ENCODE peak calls at places on chromosomes 4 and X, in eight cellular contexts. C is iPS DF 6.9, L is heart right ventricle, X is stomach, J is A549, B is keratinocyte, U is breast epithelium, W is RWPE2. I is an unnamed sample.

GRCh38 chrX:154411981-154412340 is 622 bp downstream of the TAFAZZIN start:
- DNase-seq in C (no peak), L (peak; percentile 53), X (peak; percentile 67), J (peak; percentile 67), B (no peak), U (peak; percentile 63), W (no peak), I (peak; percentile 73)

GRCh38 chr4:164304240-164304639 is 449.7 kb upstream of the SMIM31 start:
- DNase-seq in C (no peak), L (no peak), X (no peak), J (no peak), B (no peak), U (no peak), W (no peak), I (no peak)

GRCh38 chr4:155889036-155889793 is 14.3 kb upstream of the TDO2 start:
- DNase-seq in C (no peak), L (no peak), X (no peak), J (peak; percentile 9), B (no peak), U (no peak), W (no peak), I (no peak)

GRCh38 chr4:101280866-101281600 is 66.3 kb downstream of the PPP3CA start:
- DNase-seq in C (no peak), L (no peak), X (no peak), J (no peak), B (no peak), U (no peak), W (no peak), I (no peak)

GRCh38 chrX:113594504-113594903 is 753.9 kb upstream of the AMOT start:
- DNase-seq in C (no peak), L (no peak), X (no peak), J (no peak), B (no peak), U (no peak), W (no peak), I (no peak)

GRCh38 chr4:121256346-121256745 is 92.2 kb upstream of the TNIP3 start:
- DNase-seq in C (no peak), L (no peak), X (no peak), J (no peak), B (no peak), U (no peak), W (no peak), I (no peak)

GRCh38 chr4:80196259-80197131 is 808 bp upstream of the PRDM8 start:
- DNase-seq in C (no peak), L (no peak), X (no peak), J (no peak), B (no peak), U (no peak), W (no peak), I (no peak)

GRCh38 chr4:41438564-41438963 is 99.4 kb upstream of the LIMCH1 start:
- DNase-seq in C (no peak), L (no peak), X (no peak), J (peak; percentile 33), B (no peak), U (no peak), W (peak; percentile 72), I (no peak)

GRCh38 chrX:131081772-131082755 is 23.9 kb downstream of the ARHGAP36 start:
- DNase-seq in C (no peak), L (no peak), X (no peak), J (no peak), B (no peak), U (no peak), W (no peak), I (no peak)

GRCh38 chr4:100823066-100823992 is 305.5 kb upstream of the EMCN start:
- DNase-seq in C (no peak), L (no peak), X (no peak), J (peak; percentile 39), B (peak; percentile 66), U (no peak), W (no peak), I (no peak)

GRCh38 chr4:167775374-167775773 is 317.0 kb upstream of the ANXA10 start:
- DNase-seq in C (no peak), L (no peak), X (no peak), J (no peak), B (no peak), U (no peak), W (no peak), I (no peak)

GRCh38 chrX:3743821-3744439 is 30.5 kb upstream of the PRKX start:
- DNase-seq in C (no peak), L (no peak), X (no peak), J (no peak), B (no peak), U (no peak), W (no peak), I (no peak)

GRCh38 chr4:124810814-124811213 is 98.3 kb upstream of the ANKRD50 start:
- DNase-seq in C (no peak), L (no peak), X (no peak), J (no peak), B (no peak), U (no peak), W (no peak), I (no peak)

GRCh38 chrX:40062525-40063193 is 35.1 kb downstream of the BCOR start:
- DNase-seq in C (no peak), L (no peak), X (no peak), J (no peak), B (no peak), U (no peak), W (no peak), I (no peak)

GRCh38 chr4:4409416-4410115 is 22.7 kb downstream of the NSG1 start:
- DNase-seq in C (no peak), L (no peak), X (no peak), J (no peak), B (no peak), U (no peak), W (no peak), I (no peak)

GRCh38 chr4:185086053-185086452 is 57.0 kb upstream of the SLC25A4 start:
- DNase-seq in C (no peak), L (no peak), X (no peak), J (no peak), B (no peak), U (no peak), W (no peak), I (no peak)

GRCh38 chrX:73851014-73852009 is 288.3 kb downstream of the CHIC1 start:
- DNase-seq in C (no peak), L (no peak), X (peak; percentile 87), J (no peak), B (peak; percentile 78), U (peak; percentile 96), W (no peak), I (no peak)

GRCh38 chr4:37666625-37667071 is 19.5 kb downstream of the RELL1 start:
- DNase-seq in C (no peak), L (no peak), X (peak; percentile 77), J (peak; percentile 87), B (peak; percentile 75), U (peak; percentile 42), W (peak; percentile 83), I (peak; percentile 75)

GRCh38 chrX:70437011-70437410 is 7.6 kb upstream of the DLG3 start:
- DNase-seq in C (no peak), L (no peak), X (no peak), J (no peak), B (no peak), U (no peak), W (no peak), I (no peak)

GRCh38 chr4:164571593-164572385 is 182.1 kb upstream of the SMIM31 start:
- DNase-seq in C (no peak), L (no peak), X (no peak), J (no peak), B (no peak), U (no peak), W (no peak), I (no peak)

GRCh38 chr4:39698424-39699009 is 581 bp downstream of the UBE2K start:
- DNase-seq in C (no peak), L (peak; percentile 46), X (peak; percentile 32), J (no peak), B (no peak), U (peak; percentile 29), W (peak; percentile 55), I (peak; percentile 36)

GRCh38 chr4:160159457-160159856 is 1056.6 kb downstream of the RAPGEF2 start:
- DNase-seq in C (no peak), L (no peak), X (no peak), J (no peak), B (no peak), U (no peak), W (no peak), I (no peak)

GRCh38 chr4:77002321-77002720 is 52.8 kb downstream of the SEPTIN11 start:
- DNase-seq in C (no peak), L (no peak), X (no peak), J (no peak), B (no peak), U (no peak), W (no peak), I (no peak)

GRCh38 chr4:175776217-175776616 is 35.8 kb downstream of the GPM6A start:
- DNase-seq in C (peak; percentile 57), L (no peak), X (no peak), J (no peak), B (no peak), U (no peak), W (no peak), I (no peak)

GRCh38 chrX:120365320-120365719 is 3.4 kb downstream of the ATP1B4 start:
- DNase-seq in C (peak; percentile 13), L (peak; percentile 38), X (peak; percentile 63), J (peak; percentile 10), B (no peak), U (no peak), W (no peak), I (peak; percentile 92)

GRCh38 chrX:13955095-13955647 is 74.5 kb downstream of the GEMIN8 start:
- DNase-seq in C (no peak), L (no peak), X (no peak), J (no peak), B (no peak), U (no peak), W (no peak), I (no peak)

GRCh38 chrX:78923198-78924015 is 21.8 kb upstream of the P2RY10 start:
- DNase-seq in C (no peak), L (no peak), X (no peak), J (peak; percentile 0), B (no peak), U (no peak), W (no peak), I (no peak)

GRCh38 chr4:111984169-111984873 is 160.9 kb upstream of the FAM241A start:
- DNase-seq in C (no peak), L (no peak), X (no peak), J (no peak), B (no peak), U (no peak), W (no peak), I (no peak)
- H3K4me1 ChIP-seq in C (peaks cover 2% of the 10 kb centered on the region), L (no peaks in the 10 kb centered on the region), X (no peaks in the 10 kb centered on the region), J (peaks cover 3% of the 10 kb centered on the region), B (no peaks in the 10 kb centered on the region), U (no peaks in the 10 kb centered on the region), W (no peaks in the 10 kb centered on the region), I (no peaks in the 10 kb centered on the region)

GRCh38 chr4:15895517-15895916 is 43.0 kb downstream of the FGFBP1 start:
- DNase-seq in C (no peak), L (no peak), X (no peak), J (no peak), B (no peak), U (no peak), W (no peak), I (no peak)
- H3K27ac ChIP-seq in C (no peak overlapping the region), L (no peak overlapping the region), X (no peak overlapping the region), J (peak overlapping the region; percentile 86), B (peak overlapping the region; percentile 100), U (no peak overlapping the region), W (peak overlapping the region; percentile 95), I (no peak overlapping the region)

GRCh38 chr4:48116582-48116981 is 17.5 kb downstream of the TXK start:
- DNase-seq in C (no peak), L (no peak), X (no peak), J (no peak), B (no peak), U (no peak), W (no peak), I (no peak)
- H3K4me1 ChIP-seq in C (no peaks in the 10 kb centered on the region), L (no peaks in the 10 kb centered on the region), X (no peaks in the 10 kb centered on the region), J (no peaks in the 10 kb centered on the region), B (peaks cover 3% of the 10 kb centered on the region), U (no peaks in the 10 kb centered on the region), W (no peaks in the 10 kb centered on the region), I (no peaks in the 10 kb centered on the region)

GRCh38 chr4:88064410-88064809 is 57.0 kb downstream of the PKD2 start:
- DNase-seq in C (no peak), L (no peak), X (no peak), J (no peak), B (no peak), U (no peak), W (no peak), I (no peak)
- H3K27ac ChIP-seq in C (no peak overlapping the region), L (no peak overlapping the region), X (no peak overlapping the region), J (no peak overlapping the region), B (no peak overlapping the region), U (no peak overlapping the region), W (no peak overlapping the region), I (no peak overlapping the region)

I was measured in gastrocnemius medialis.